ENCODE peak calls at places on chromosomes 5 and 9, in nine cellular contexts. One of them, this sample, is unnamed. For H3K9me3, the result is how much of the 10 kb centered on the place peaks cover.

GRCh38 chr5:93716453-93716852 is 24.9 kb downstream of the POU5F2 start:
- DNase-seq in PC-3: no peak
- DNase-seq in aorta: no peak
- DNase-seq in GM23248: no peak
- DNase-seq in endodermal cell: no peak
- DNase-seq in upper lobe of right lung: no peak
- DNase-seq in T-helper 17 cell: no peak
- DNase-seq in heart left ventricle: no peak
- DNase-seq in heart right ventricle: no peak
- DNase-seq in this sample: no peak

GRCh38 chr9:99000480-99001395 is 57.0 kb downstream of the COL15A1 start:
- DNase-seq in PC-3: peak
- DNase-seq in aorta: peak
- DNase-seq in GM23248: peak
- DNase-seq in endodermal cell: peak
- DNase-seq in upper lobe of right lung: no peak
- DNase-seq in T-helper 17 cell: peak
- DNase-seq in heart left ventricle: no peak
- DNase-seq in heart right ventricle: no peak
- DNase-seq in this sample: no peak

GRCh38 chr9:83299556-83299955 is 236.6 kb upstream of the RASEF start:
- DNase-seq in PC-3: peak
- DNase-seq in aorta: no peak
- DNase-seq in GM23248: peak
- DNase-seq in endodermal cell: no peak
- DNase-seq in upper lobe of right lung: no peak
- DNase-seq in T-helper 17 cell: no peak
- DNase-seq in heart left ventricle: no peak
- DNase-seq in heart right ventricle: no peak
- DNase-seq in this sample: no peak

GRCh38 chr5:180623411-180623834 is 26.0 kb downstream of the FLT4 start:
- DNase-seq in PC-3: no peak
- DNase-seq in aorta: no peak
- DNase-seq in GM23248: no peak
- DNase-seq in endodermal cell: no peak
- DNase-seq in upper lobe of right lung: no peak
- DNase-seq in T-helper 17 cell: no peak
- DNase-seq in heart left ventricle: no peak
- DNase-seq in heart right ventricle: no peak
- DNase-seq in this sample: no peak

GRCh38 chr5:133844836-133845235 is 123.6 kb downstream of the C5orf15 start:
- DNase-seq in PC-3: no peak
- DNase-seq in aorta: no peak
- DNase-seq in GM23248: no peak
- DNase-seq in endodermal cell: no peak
- DNase-seq in upper lobe of right lung: peak
- DNase-seq in T-helper 17 cell: no peak
- DNase-seq in heart left ventricle: no peak
- DNase-seq in heart right ventricle: no peak
- DNase-seq in this sample: peak

GRCh38 chr5:67957374-67957773 is 258.2 kb upstream of the PIK3R1 start:
- DNase-seq in PC-3: no peak
- DNase-seq in aorta: no peak
- DNase-seq in GM23248: no peak
- DNase-seq in endodermal cell: peak
- DNase-seq in upper lobe of right lung: no peak
- DNase-seq in T-helper 17 cell: no peak
- DNase-seq in heart left ventricle: no peak
- DNase-seq in heart right ventricle: no peak
- DNase-seq in this sample: no peak

GRCh38 chr9:26975728-26976707 is 19.8 kb downstream of the IFT74 start:
- DNase-seq in PC-3: peak
- DNase-seq in aorta: no peak
- DNase-seq in GM23248: peak
- DNase-seq in endodermal cell: peak
- DNase-seq in upper lobe of right lung: no peak
- DNase-seq in T-helper 17 cell: no peak
- DNase-seq in heart left ventricle: peak
- DNase-seq in heart right ventricle: peak
- DNase-seq in this sample: no peak

GRCh38 chr5:132012385-132013005 is 1.0 kb upstream of the ACSL6 start:
- DNase-seq in PC-3: peak
- DNase-seq in aorta: peak
- DNase-seq in GM23248: peak
- DNase-seq in endodermal cell: peak
- DNase-seq in upper lobe of right lung: peak
- DNase-seq in T-helper 17 cell: no peak
- DNase-seq in heart left ventricle: peak
- DNase-seq in heart right ventricle: peak
- DNase-seq in this sample: peak

GRCh38 chr5:10077721-10078551 is 171.8 kb downstream of the ATPSCKMT start:
- DNase-seq in PC-3: no peak
- DNase-seq in aorta: no peak
- DNase-seq in GM23248: peak
- DNase-seq in endodermal cell: no peak
- DNase-seq in upper lobe of right lung: no peak
- DNase-seq in T-helper 17 cell: no peak
- DNase-seq in heart left ventricle: no peak
- DNase-seq in heart right ventricle: no peak
- DNase-seq in this sample: no peak

GRCh38 chr9:132946624-132947295 is 2.3 kb upstream of the TSC1 start:
- DNase-seq in PC-3: no peak
- DNase-seq in aorta: no peak
- DNase-seq in GM23248: peak
- DNase-seq in endodermal cell: peak
- DNase-seq in upper lobe of right lung: no peak
- DNase-seq in T-helper 17 cell: no peak
- DNase-seq in heart left ventricle: peak
- DNase-seq in heart right ventricle: no peak
- DNase-seq in this sample: no peak

GRCh38 chr5:67636850-67637524 is 440.4 kb upstream of the CD180 start:
- DNase-seq in PC-3: no peak
- DNase-seq in aorta: no peak
- DNase-seq in GM23248: no peak
- DNase-seq in endodermal cell: no peak
- DNase-seq in upper lobe of right lung: no peak
- DNase-seq in T-helper 17 cell: no peak
- DNase-seq in heart left ventricle: no peak
- DNase-seq in heart right ventricle: no peak
- DNase-seq in this sample: no peak

GRCh38 chr5:115265220-115265619 is 2.5 kb upstream of the PGGT1B start:
- DNase-seq in PC-3: no peak
- DNase-seq in aorta: no peak
- DNase-seq in GM23248: no peak
- DNase-seq in endodermal cell: no peak
- DNase-seq in upper lobe of right lung: no peak
- DNase-seq in T-helper 17 cell: no peak
- DNase-seq in heart left ventricle: no peak
- DNase-seq in heart right ventricle: no peak
- DNase-seq in this sample: no peak

GRCh38 chr5:133130387-133131118 is 78.7 kb downstream of the HSPA4 start:
- DNase-seq in PC-3: peak
- DNase-seq in aorta: no peak
- DNase-seq in GM23248: no peak
- DNase-seq in endodermal cell: no peak
- DNase-seq in upper lobe of right lung: no peak
- DNase-seq in T-helper 17 cell: no peak
- DNase-seq in heart left ventricle: no peak
- DNase-seq in heart right ventricle: no peak
- DNase-seq in this sample: no peak

GRCh38 chr5:179079165-179079987 is 19.2 kb downstream of the ZNF354C start:
- DNase-seq in PC-3: no peak
- DNase-seq in aorta: no peak
- DNase-seq in GM23248: peak
- DNase-seq in endodermal cell: no peak
- DNase-seq in upper lobe of right lung: no peak
- DNase-seq in T-helper 17 cell: no peak
- DNase-seq in heart left ventricle: no peak
- DNase-seq in heart right ventricle: no peak
- DNase-seq in this sample: no peak
- H3K9me3 ChIP-seq in PC-3: under half
- H3K9me3 ChIP-seq in aorta: under half
- H3K9me3 ChIP-seq in GM23248: under half
- H3K9me3 ChIP-seq in endodermal cell: half or more
- H3K9me3 ChIP-seq in upper lobe of right lung: half or more
- H3K9me3 ChIP-seq in T-helper 17 cell: under half
- H3K9me3 ChIP-seq in heart left ventricle: half or more
- H3K9me3 ChIP-seq in heart right ventricle: half or more
- H3K9me3 ChIP-seq in this sample: half or more

GRCh38 chr5:91595436-91595835 is 212.3 kb upstream of the ARRDC3 start:
- DNase-seq in PC-3: no peak
- DNase-seq in aorta: no peak
- DNase-seq in GM23248: no peak
- DNase-seq in endodermal cell: no peak
- DNase-seq in upper lobe of right lung: no peak
- DNase-seq in T-helper 17 cell: no peak
- DNase-seq in heart left ventricle: no peak
- DNase-seq in heart right ventricle: no peak
- DNase-seq in this sample: no peak

GRCh38 chr5:91586232-91586631 is 203.1 kb upstream of the ARRDC3 start:
- DNase-seq in PC-3: no peak
- DNase-seq in aorta: no peak
- DNase-seq in GM23248: no peak
- DNase-seq in endodermal cell: no peak
- DNase-seq in upper lobe of right lung: no peak
- DNase-seq in T-helper 17 cell: no peak
- DNase-seq in heart left ventricle: no peak
- DNase-seq in heart right ventricle: no peak
- DNase-seq in this sample: no peak

DNA sequence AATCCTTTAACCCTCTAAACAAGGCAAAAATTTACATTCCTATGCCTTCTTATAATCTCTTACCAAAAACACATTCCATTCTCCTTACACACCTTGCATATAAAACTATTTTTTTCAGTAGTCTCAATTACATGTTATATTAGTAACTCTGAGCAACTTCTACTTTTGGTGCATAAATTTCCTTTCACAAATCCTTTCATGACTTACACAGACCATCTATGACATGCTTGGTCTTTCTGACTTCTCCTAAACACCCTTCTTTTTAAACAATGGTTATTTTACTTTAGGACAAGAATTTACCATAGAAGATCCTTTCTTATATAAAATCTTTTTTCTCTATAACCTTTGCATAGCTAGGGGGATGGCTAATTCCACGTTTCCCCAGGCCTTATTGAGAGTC is 208.0 kb upstream of the ARRDC3 start:
- DNase-seq in PC-3: peak
- DNase-seq in aorta: no peak
- DNase-seq in GM23248: no peak
- DNase-seq in endodermal cell: no peak
- DNase-seq in upper lobe of right lung: no peak
- DNase-seq in T-helper 17 cell: no peak
- DNase-seq in heart left ventricle: no peak
- DNase-seq in heart right ventricle: no peak
- DNase-seq in this sample: no peak
- H3K9me3 ChIP-seq in PC-3: under half
- H3K9me3 ChIP-seq in aorta: under half
- H3K9me3 ChIP-seq in GM23248: under half
- H3K9me3 ChIP-seq in endodermal cell: half or more
- H3K9me3 ChIP-seq in upper lobe of right lung: under half
- H3K9me3 ChIP-seq in T-helper 17 cell: under half
- H3K9me3 ChIP-seq in heart left ventricle: under half
- H3K9me3 ChIP-seq in heart right ventricle: half or more
- H3K9me3 ChIP-seq in this sample: under half

GRCh38 chr5:78679905-78680304 is 31.3 kb upstream of the LHFPL2 start:
- DNase-seq in PC-3: no peak
- DNase-seq in aorta: no peak
- DNase-seq in GM23248: no peak
- DNase-seq in endodermal cell: no peak
- DNase-seq in upper lobe of right lung: no peak
- DNase-seq in T-helper 17 cell: no peak
- DNase-seq in heart left ventricle: no peak
- DNase-seq in heart right ventricle: no peak
- DNase-seq in this sample: no peak
- H3K9me3 ChIP-seq in PC-3: under half
- H3K9me3 ChIP-seq in aorta: under half
- H3K9me3 ChIP-seq in GM23248: under half
- H3K9me3 ChIP-seq in endodermal cell: under half
- H3K9me3 ChIP-seq in upper lobe of right lung: under half
- H3K9me3 ChIP-seq in T-helper 17 cell: under half
- H3K9me3 ChIP-seq in heart left ventricle: under half
- H3K9me3 ChIP-seq in heart right ventricle: under half
- H3K9me3 ChIP-seq in this sample: under half

GRCh38 chr9:135379540-135380267 is 99.9 kb upstream of the PPP1R26 start:
- DNase-seq in PC-3: no peak
- DNase-seq in aorta: no peak
- DNase-seq in GM23248: peak
- DNase-seq in endodermal cell: no peak
- DNase-seq in upper lobe of right lung: no peak
- DNase-seq in T-helper 17 cell: no peak
- DNase-seq in heart left ventricle: no peak
- DNase-seq in heart right ventricle: no peak
- DNase-seq in this sample: no peak

GRCh38 chr9:135381911-135382310 is 97.7 kb upstream of the PPP1R26 start:
- DNase-seq in PC-3: no peak
- DNase-seq in aorta: no peak
- DNase-seq in GM23248: no peak
- DNase-seq in endodermal cell: no peak
- DNase-seq in upper lobe of right lung: no peak
- DNase-seq in T-helper 17 cell: no peak
- DNase-seq in heart left ventricle: no peak
- DNase-seq in heart right ventricle: no peak
- DNase-seq in this sample: no peak

GRCh38 chr9:135378751-135379150 is 100.8 kb upstream of the PPP1R26 start:
- DNase-seq in PC-3: no peak
- DNase-seq in aorta: no peak
- DNase-seq in GM23248: no peak
- DNase-seq in endodermal cell: no peak
- DNase-seq in upper lobe of right lung: no peak
- DNase-seq in T-helper 17 cell: no peak
- DNase-seq in heart left ventricle: no peak
- DNase-seq in heart right ventricle: no peak
- DNase-seq in this sample: no peak

GRCh38 chr9:135377431-135377830 is 102.2 kb upstream of the PPP1R26 start:
- DNase-seq in PC-3: no peak
- DNase-seq in aorta: no peak
- DNase-seq in GM23248: no peak
- DNase-seq in endodermal cell: no peak
- DNase-seq in upper lobe of right lung: no peak
- DNase-seq in T-helper 17 cell: no peak
- DNase-seq in heart left ventricle: no peak
- DNase-seq in heart right ventricle: no peak
- DNase-seq in this sample: no peak

DNA sequence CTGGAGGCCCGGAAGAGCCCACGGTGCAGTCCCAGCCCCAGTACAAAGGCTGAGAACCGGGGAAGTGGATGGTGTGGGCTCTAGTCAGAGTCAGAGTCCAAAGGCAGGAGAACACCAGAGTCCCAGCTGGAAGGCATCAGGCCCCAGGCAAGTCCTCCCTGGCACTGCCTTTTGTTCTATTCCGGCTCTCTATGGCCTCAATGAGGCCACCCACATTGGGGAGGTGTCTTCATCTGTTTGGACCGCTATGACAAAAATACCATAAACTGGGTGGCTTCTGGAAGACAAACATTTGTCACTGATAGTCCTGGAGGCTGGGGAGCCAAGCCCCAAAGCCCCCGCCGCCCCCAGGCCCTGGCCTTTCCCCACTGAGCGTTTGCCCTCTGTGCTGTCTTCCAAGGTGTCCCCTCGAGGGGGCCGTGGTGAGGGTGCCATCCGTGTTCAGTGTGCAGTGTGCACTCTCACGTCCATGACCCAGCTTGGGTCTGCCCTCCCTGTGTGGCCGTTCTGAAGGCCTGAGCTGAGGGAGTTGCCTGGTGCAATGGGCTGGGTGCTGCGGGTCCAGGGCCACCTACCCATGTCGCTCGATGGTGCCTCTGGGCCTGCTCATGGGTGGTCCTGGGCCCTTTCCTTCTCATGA is 99.1 kb upstream of the PPP1R26 start:
- DNase-seq in PC-3: no peak
- DNase-seq in aorta: no peak
- DNase-seq in GM23248: no peak
- DNase-seq in endodermal cell: no peak
- DNase-seq in upper lobe of right lung: no peak
- DNase-seq in T-helper 17 cell: no peak
- DNase-seq in heart left ventricle: no peak
- DNase-seq in heart right ventricle: no peak
- DNase-seq in this sample: no peak
- H3K9me3 ChIP-seq in PC-3: under half
- H3K9me3 ChIP-seq in aorta: under half
- H3K9me3 ChIP-seq in GM23248: under half
- H3K9me3 ChIP-seq in endodermal cell: under half
- H3K9me3 ChIP-seq in upper lobe of right lung: under half
- H3K9me3 ChIP-seq in T-helper 17 cell: under half
- H3K9me3 ChIP-seq in heart left ventricle: under half
- H3K9me3 ChIP-seq in heart right ventricle: under half
- H3K9me3 ChIP-seq in this sample: under half

This sample was measured in breast epithelium.